ENCODE peak calls at places on chromosome 1, in ten cellular contexts. I, X, L, O, T, Y, B, F, J and C are unnamed samples.

GRCh38 chr1:56547977-56548376 is 31.4 kb downstream of the PLPP3 start:
- DNase-seq in L (no peak), F (no peak), X (no peak), T (no peak), B (no peak), I (no peak), O (no peak), J (no peak), Y (no peak), C (no peak)

GRCh38 chr1:45669859-45670655 is 16.3 kb downstream of the GPBP1L1 start:
- DNase-seq in L (peak), B (no peak), I (no peak), J (no peak), F (no peak), Y (no peak), T (no peak), O (no peak), X (no peak), C (no peak)

GRCh38 chr1:24022611-24023359 is 42.7 kb upstream of the SRSF10 start:
- DNase-seq in J (no peak), F (no peak), X (no peak), L (peak), I (peak), Y (peak), O (peak), B (no peak), T (no peak), C (no peak)

GRCh38 chr1:157025856-157026255 is 19.7 kb downstream of the ARHGEF11 start:
- DNase-seq in I (peak), F (no peak), T (no peak), Y (no peak), L (peak), J (no peak), X (no peak), B (no peak), O (peak), C (no peak)

GRCh38 chr1:111203681-111204210 is 3.3 kb upstream of the DENND2D start:
- DNase-seq in B (no peak), X (peak), T (peak), J (peak), O (peak), F (peak), Y (no peak), L (peak), I (peak), C (no peak)

GRCh38 chr1:225691861-225692516 is 39.1 kb upstream of the ENAH start:
- DNase-seq in X (no peak), Y (no peak), I (peak), L (peak), B (no peak), O (peak), F (no peak), T (peak), J (no peak), C (no peak)

GRCh38 chr1:9732123-9732971 is 80.8 kb downstream of the PIK3CD start:
- DNase-seq in L (no peak), X (no peak), B (no peak), O (no peak), J (no peak), T (no peak), I (no peak), F (no peak), Y (no peak), C (no peak)

GRCh38 chr1:36486436-36487335 is 4.0 kb upstream of the CSF3R start:
- DNase-seq in F (no peak), O (peak), X (no peak), T (peak), B (no peak), Y (no peak), L (peak), I (no peak), J (no peak), C (no peak)